ENCODE peak calls at places on chromosomes 5 and 9, in six cellular contexts. S is K562, H is HCT116, M is GM12878, B is HepG2, I is H1. X is an unnamed sample.

GRCh38 chr9:35385042-35385441 is 104.9 kb upstream of the RUSC2 start:
- DNase-seq in M (no peak), I (no peak), H (no peak), S (no peak), B (no peak), X (no peak)

GRCh38 chr5:138901716-138902115 is 26.6 kb upstream of the LRRTM2 start:
- DNase-seq in S (no peak), H (no peak), B (no peak), M (no peak), I (no peak), X (no peak)

GRCh38 chr5:141402553-141403328 is at the start of gene PCDHGA9:
- DNase-seq in B (no peak), H (peak), M (no peak), I (no peak), S (peak), X (no peak)

GRCh38 chr5:126016256-126016655 is 407.0 kb upstream of the GRAMD2B start:
- DNase-seq in B (no peak), H (no peak), M (no peak), I (no peak), S (no peak), X (no peak)

GRCh38 chr9:136711751-136712689 is at the start of gene DIPK1B:
- DNase-seq in S (peak), H (no peak), M (no peak), I (peak), B (no peak), X (peak)

GRCh38 chr5:54743997-54744788 is 226.6 kb downstream of the SNX18 start:
- DNase-seq in I (peak), S (peak), B (peak), H (no peak), M (peak), X (no peak)

GRCh38 chr5:37900692-37901091 is 60.9 kb upstream of the GDNF start:
- DNase-seq in S (peak), H (peak), I (no peak), M (no peak), B (peak), X (peak)

GRCh38 chr5:16866795-16867584 is 69.1 kb downstream of the MYO10 start:
- DNase-seq in M (no peak), B (no peak), H (no peak), I (peak), S (no peak), X (peak)

GRCh38 chr5:10595305-10595677 is 31.4 kb downstream of the ANKRD33B start:
- DNase-seq in B (no peak), H (no peak), I (no peak), S (no peak), M (no peak), X (no peak)

GRCh38 chr5:139919308-139919707 is 123.7 kb downstream of the PSD2 start:
- DNase-seq in H (no peak), B (no peak), M (no peak), S (no peak), I (no peak), X (no peak)

GRCh38 chr9:126335837-126336236 is 9.2 kb downstream of the MVB12B start:
- DNase-seq in B (no peak), H (no peak), M (no peak), S (no peak), I (no peak), X (no peak)

GRCh38 chr5:59665086-59665831 is 228.3 kb downstream of the PDE4D start:
- DNase-seq in S (no peak), M (no peak), I (no peak), H (no peak), B (no peak), X (no peak)

GRCh38 chr9:122807271-122807900 is 7.5 kb downstream of the OR1K1 start:
- DNase-seq in B (no peak), S (no peak), H (no peak), M (no peak), I (no peak), X (no peak)

GRCh38 chr5:108801776-108802175 is 54.1 kb downstream of the FER start:
- DNase-seq in I (no peak), M (no peak), B (peak), S (peak), H (peak), X (no peak)

GRCh38 chr9:78054180-78054579 is 22.6 kb upstream of the GNAQ start:
- DNase-seq in H (no peak), M (no peak), S (no peak), B (no peak), I (no peak), X (no peak)

GRCh38 chr9:99954108-99954507 is 47.7 kb downstream of the STX17 start:
- DNase-seq in S (no peak), H (no peak), I (no peak), B (no peak), M (no peak), X (no peak)

GRCh38 chr5:82153082-82153481 is 125.1 kb downstream of the RPS23 start:
- DNase-seq in S (no peak), B (no peak), I (no peak), H (no peak), M (no peak), X (no peak)

GRCh38 chr9:114861922-114862605 is 56.2 kb upstream of the TNFSF15 start:
- DNase-seq in H (no peak), B (no peak), I (no peak), M (no peak), S (no peak), X (no peak)

GRCh38 chr5:144404672-144405071 is 234.0 kb downstream of the KCTD16 start:
- DNase-seq in I (no peak), H (no peak), S (no peak), B (no peak), M (no peak), X (no peak)

GRCh38 chr9:86357091-86357866 is 3.1 kb upstream of the TUT7 start:
- DNase-seq in H (no peak), S (peak), I (no peak), M (no peak), B (no peak), X (no peak)

GRCh38 chr9:106956971-106957370 is 94.0 kb downstream of the ZNF462 start:
- DNase-seq in S (no peak), H (no peak), B (no peak), M (no peak), I (no peak), X (no peak)

GRCh38 chr9:114613087-114613486 is 2.0 kb downstream of the TMEM268 start:
- DNase-seq in S (no peak), I (no peak), M (no peak), H (no peak), B (no peak), X (no peak)

GRCh38 chr5:178336889-178337785 is 104.5 kb upstream of the PHYKPL start:
- DNase-seq in S (no peak), H (no peak), B (no peak), M (no peak), I (peak), X (peak)

GRCh38 chr9:133730994-133731715 is 7.0 kb downstream of the SARDH start:
- DNase-seq in H (no peak), M (no peak), S (no peak), B (no peak), I (no peak), X (no peak)

GRCh38 chr5:95853490-95853889 is 31.0 kb upstream of the GLRX start:
- DNase-seq in M (no peak), B (no peak), H (no peak), I (no peak), S (no peak), X (no peak)

GRCh38 chr9:135887585-135888050 is 19.7 kb downstream of the CAMSAP1 start:
- DNase-seq in B (no peak), I (peak), S (no peak), H (no peak), M (peak), X (peak)

GRCh38 chr5:177469750-177470525 is 3.5 kb downstream of the DBN1 start:
- DNase-seq in B (no peak), H (no peak), S (no peak), I (no peak), M (no peak), X (no peak)

GRCh38 chr9:1510712-1511111 is 460.6 kb downstream of the DMRT2 start:
- DNase-seq in S (no peak), M (no peak), I (no peak), H (no peak), B (no peak), X (no peak)

GRCh38 chr5:57157666-57158065 is 16.2 kb upstream of the GPBP1 start:
- DNase-seq in S (no peak), M (no peak), H (no peak), B (no peak), I (no peak), X (no peak)

GRCh38 chr5:55855509-55855908 is 4.4 kb downstream of the IL31RA start:
- DNase-seq in M (no peak), B (no peak), H (no peak), I (no peak), S (no peak), X (no peak)

GRCh38 chr9:134328341-134328840 is 2.1 kb downstream of the RXRA start:
- DNase-seq in I (no peak), B (peak), H (no peak), M (no peak), S (no peak), X (no peak)

GRCh38 chr5:179486596-179487051 is 63.7 kb upstream of the RUFY1 start:
- DNase-seq in H (no peak), M (no peak), I (no peak), S (no peak), B (no peak), X (no peak)

GRCh38 chr9:134502261-134503211 is 139.1 kb upstream of the COL5A1 start:
- DNase-seq in I (no peak), B (peak), S (peak), H (no peak), M (no peak), X (no peak)

GRCh38 chr5:39352170-39352569 is 12.1 kb downstream of the C9 start:
- DNase-seq in M (no peak), B (no peak), I (no peak), H (no peak), S (no peak), X (no peak)

GRCh38 chr9:35658144-35658893 is at the start of gene CCDC107:
- DNase-seq in I (peak), H (no peak), B (peak), M (no peak), S (peak), X (peak)

GRCh38 chr9:88441301-88442007 is 53.2 kb downstream of the SPIN1 start:
- DNase-seq in S (no peak), H (no peak), M (no peak), B (no peak), I (no peak), X (no peak)
- TF ChIP-seq ATF3 in S (no peak), H (no peak), M (no peak), B (no peak), I (no peak), X (no peak)

DNA sequence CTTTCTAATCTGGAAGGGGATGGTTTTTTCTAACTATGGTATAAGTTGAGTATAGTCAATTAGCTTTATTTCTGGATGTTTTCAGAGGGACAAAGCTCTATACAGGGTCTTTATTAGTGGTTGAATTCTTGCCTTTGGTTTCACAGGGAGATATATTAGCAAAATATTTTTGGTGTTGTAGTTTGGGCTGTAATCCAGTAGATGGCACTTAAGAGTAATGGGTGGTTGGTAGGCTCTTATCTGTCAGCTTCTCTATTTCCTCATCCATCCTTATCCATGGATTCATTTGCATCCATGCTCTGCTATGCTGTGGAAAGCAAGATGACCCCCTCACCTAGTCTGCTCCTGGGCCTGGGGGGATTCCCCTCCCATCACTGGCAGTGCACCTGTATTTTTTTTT is 363.6 kb upstream of the CYLC2 start:
- DNase-seq in S (peak), I (no peak), H (no peak), M (no peak), B (peak), X (no peak)
- TF ChIP-seq ATF3 in S (no peak), I (no peak), H (no peak), M (no peak), B (no peak), X (no peak)

DNA sequence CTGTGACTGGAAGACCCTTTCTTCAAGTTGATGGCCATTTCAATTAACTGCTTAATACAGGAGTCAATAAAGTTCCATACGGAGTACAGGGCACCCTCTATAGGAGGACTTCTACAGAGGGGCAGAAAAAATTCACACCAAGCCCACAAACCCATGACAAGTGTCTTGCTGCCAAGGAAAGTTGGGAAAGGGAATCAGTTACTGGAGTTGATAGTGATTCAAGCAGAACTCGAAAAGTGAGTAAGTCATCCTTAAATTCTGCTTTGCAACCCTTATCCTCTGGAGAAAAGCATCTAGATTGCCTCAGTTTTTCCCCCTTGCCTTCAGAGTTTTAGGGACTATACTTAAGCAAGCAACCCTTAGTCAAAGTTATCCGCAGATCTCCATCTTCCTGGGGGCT is 3.9 kb downstream of the EQTN start:
- DNase-seq in I (no peak), M (no peak), H (no peak), B (no peak), S (no peak), X (no peak)
- TF ChIP-seq ATF3 in I (no peak), M (no peak), H (no peak), B (no peak), S (no peak), X (no peak)

GRCh38 chr5:9354336-9355081 is 191.4 kb downstream of the SEMA5A start:
- DNase-seq in S (no peak), H (no peak), I (no peak), M (no peak), B (no peak), X (no peak)
- TF ChIP-seq ATF3 in S (no peak), H (no peak), I (no peak), M (no peak), B (no peak), X (no peak)

DNA sequence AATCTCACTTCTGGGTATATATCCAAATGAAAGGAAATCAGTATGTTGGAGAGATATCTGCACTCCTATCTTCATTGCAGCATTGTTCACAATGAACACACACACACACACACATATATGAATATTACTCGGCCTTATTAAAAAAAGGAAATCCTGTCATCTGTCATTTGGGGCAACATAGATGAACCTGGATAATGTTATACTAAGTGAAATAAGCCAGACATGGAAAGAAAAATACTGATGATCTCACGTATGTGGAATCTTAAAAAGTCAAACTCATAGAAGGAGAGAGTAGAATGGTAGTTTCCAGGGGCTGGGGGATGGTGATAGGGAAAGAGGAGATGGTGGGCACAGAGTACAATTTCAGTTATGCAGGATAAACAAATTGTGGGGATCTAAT is 100.3 kb downstream of the EMB start:
- DNase-seq in B (no peak), H (no peak), S (no peak), I (no peak), M (no peak), X (no peak)
- TF ChIP-seq ATF3 in B (no peak), H (no peak), S (no peak), I (no peak), M (no peak), X (no peak)